ENCODE peak calls at places on chromosomes 6 and 20, in ten cellular contexts. One of them, this sample, is unnamed.

GRCh38 chr6:39421383-39422225 is 99.1 kb upstream of the KCNK16 start:
- DNase-seq in H1: no peak
- DNase-seq in GM04504: no peak
- DNase-seq in Daoy: no peak
- DNase-seq in stimulated activated CD4-positive, alpha-beta T cell treated with anti-CD3 and anti-CD28 coated beads, Interleukin-2, amount 100 ng/mL, for 24 hours: no peak
- DNase-seq in mesothelial cell of epicardium: no peak
- DNase-seq in immature natural killer cell: no peak
- DNase-seq in ovary: no peak
- DNase-seq in MM.1S: no peak
- DNase-seq in H9: no peak
- DNase-seq in this sample: no peak

GRCh38 chr6:81938991-81939773 is 186.7 kb upstream of the TENT5A start:
- DNase-seq in H1: no peak
- DNase-seq in GM04504: no peak
- DNase-seq in Daoy: peak
- DNase-seq in stimulated activated CD4-positive, alpha-beta T cell treated with anti-CD3 and anti-CD28 coated beads, Interleukin-2, amount 100 ng/mL, for 24 hours: no peak
- DNase-seq in mesothelial cell of epicardium: no peak
- DNase-seq in immature natural killer cell: no peak
- DNase-seq in ovary: no peak
- DNase-seq in MM.1S: no peak
- DNase-seq in H9: no peak
- DNase-seq in this sample: no peak

GRCh38 chr6:24743265-24743943 is 24.4 kb upstream of the C6orf62 start:
- DNase-seq in H1: no peak
- DNase-seq in GM04504: peak
- DNase-seq in Daoy: peak
- DNase-seq in stimulated activated CD4-positive, alpha-beta T cell treated with anti-CD3 and anti-CD28 coated beads, Interleukin-2, amount 100 ng/mL, for 24 hours: peak
- DNase-seq in mesothelial cell of epicardium: no peak
- DNase-seq in immature natural killer cell: no peak
- DNase-seq in ovary: no peak
- DNase-seq in MM.1S: no peak
- DNase-seq in H9: no peak
- DNase-seq in this sample: no peak

GRCh38 chr6:166554316-166554715 is 32.2 kb downstream of the RAMACL start:
- DNase-seq in H1: no peak
- DNase-seq in GM04504: no peak
- DNase-seq in Daoy: no peak
- DNase-seq in stimulated activated CD4-positive, alpha-beta T cell treated with anti-CD3 and anti-CD28 coated beads, Interleukin-2, amount 100 ng/mL, for 24 hours: no peak
- DNase-seq in mesothelial cell of epicardium: no peak
- DNase-seq in immature natural killer cell: no peak
- DNase-seq in ovary: no peak
- DNase-seq in MM.1S: no peak
- DNase-seq in H9: no peak
- DNase-seq in this sample: no peak

GRCh38 chr6:99522531-99522930 is 7.3 kb upstream of the USP45 start:
- DNase-seq in H1: no peak
- DNase-seq in GM04504: peak
- DNase-seq in Daoy: peak
- DNase-seq in stimulated activated CD4-positive, alpha-beta T cell treated with anti-CD3 and anti-CD28 coated beads, Interleukin-2, amount 100 ng/mL, for 24 hours: no peak
- DNase-seq in mesothelial cell of epicardium: no peak
- DNase-seq in immature natural killer cell: no peak
- DNase-seq in ovary: peak
- DNase-seq in MM.1S: no peak
- DNase-seq in H9: no peak
- DNase-seq in this sample: no peak

GRCh38 chr20:34512266-34512954 is 3.8 kb upstream of the DYNLRB1 start:
- DNase-seq in H1: no peak
- DNase-seq in GM04504: no peak
- DNase-seq in Daoy: no peak
- DNase-seq in stimulated activated CD4-positive, alpha-beta T cell treated with anti-CD3 and anti-CD28 coated beads, Interleukin-2, amount 100 ng/mL, for 24 hours: no peak
- DNase-seq in mesothelial cell of epicardium: no peak
- DNase-seq in immature natural killer cell: no peak
- DNase-seq in ovary: no peak
- DNase-seq in MM.1S: no peak
- DNase-seq in H9: no peak
- DNase-seq in this sample: no peak

GRCh38 chr20:37343994-37344355 is 2.0 kb upstream of the SRC start:
- DNase-seq in H1: no peak
- DNase-seq in GM04504: no peak
- DNase-seq in Daoy: no peak
- DNase-seq in stimulated activated CD4-positive, alpha-beta T cell treated with anti-CD3 and anti-CD28 coated beads, Interleukin-2, amount 100 ng/mL, for 24 hours: no peak
- DNase-seq in mesothelial cell of epicardium: no peak
- DNase-seq in immature natural killer cell: no peak
- DNase-seq in ovary: no peak
- DNase-seq in MM.1S: no peak
- DNase-seq in H9: no peak
- DNase-seq in this sample: no peak

GRCh38 chr6:147707524-147707923 is 199.0 kb downstream of the SAMD5 start:
- DNase-seq in H1: no peak
- DNase-seq in GM04504: no peak
- DNase-seq in Daoy: no peak
- DNase-seq in stimulated activated CD4-positive, alpha-beta T cell treated with anti-CD3 and anti-CD28 coated beads, Interleukin-2, amount 100 ng/mL, for 24 hours: no peak
- DNase-seq in mesothelial cell of epicardium: no peak
- DNase-seq in immature natural killer cell: no peak
- DNase-seq in ovary: no peak
- DNase-seq in MM.1S: no peak
- DNase-seq in H9: no peak
- DNase-seq in this sample: no peak

This sample was measured in cerebellar cortex.